ENCODE peak calls at places on chromosomes 5 and 9, in nine cellular contexts. U is stimulated activated CD8-positive, alpha-beta memory T cell treated with anti-CD3 and anti-CD28 coated beads, Interleukin-15, amount 100 ng/mL, for 48 hours; J is T-helper 2 cell; B is GM13977; X is M059J; P is GM19239; V is hepatic stellate cell; D is colonic mucosa; N is neuronal stem cell. Z is an unnamed sample.
A peak's percentile ranks its signal among the peaks of the same experiment; 100 is the strongest.

GRCh38 chr5:169650701-169651331 is 13.7 kb downstream of the DOCK2 start:
- DNase-seq in U (no peak), J (peak; percentile 28), B (peak; percentile 48), X (peak; percentile 92), P (no peak), V (peak; percentile 73), D (no peak), N (no peak), Z (no peak)

GRCh38 chr5:147483961-147484707 is 25.7 kb downstream of the DPYSL3 start:
- DNase-seq in U (no peak), J (no peak), B (no peak), X (peak; percentile 98), P (no peak), V (peak; percentile 49), D (peak; percentile 60), N (no peak), Z (peak; percentile 38)

GRCh38 chr9:95506692-95507455 is 9.9 kb downstream of the PTCH1 start:
- DNase-seq in U (no peak), J (peak; percentile 40), B (peak; percentile 70), X (peak; percentile 71), P (no peak), V (no peak), D (peak; percentile 61), N (no peak), Z (peak; percentile 71)

GRCh38 chr5:125196479-125197183 is 450.2 kb upstream of the ZNF608 start:
- DNase-seq in U (no peak), J (no peak), B (no peak), X (no peak), P (no peak), V (no peak), D (no peak), N (peak; percentile 51), Z (peak; percentile 2)

GRCh38 chr5:34001231-34001935 is 6.5 kb downstream of the AMACR start:
- DNase-seq in U (no peak), J (no peak), B (no peak), X (peak; percentile 66), P (no peak), V (no peak), D (peak; percentile 63), N (no peak), Z (no peak)

GRCh38 chr5:178577944-178578343 is 12.2 kb downstream of the COL23A1 start:
- DNase-seq in U (no peak), J (no peak), B (no peak), X (no peak), P (no peak), V (no peak), D (no peak), N (no peak), Z (no peak)

GRCh38 chr5:151692312-151692711 is 5.6 kb upstream of the SPARC start:
- DNase-seq in U (no peak), J (no peak), B (no peak), X (peak; percentile 91), P (no peak), V (no peak), D (no peak), N (no peak), Z (no peak)

GRCh38 chr9:98109052-98109451 is 10.0 kb downstream of the TRIM14 start:
- DNase-seq in U (no peak), J (no peak), B (no peak), X (no peak), P (no peak), V (no peak), D (no peak), N (no peak), Z (no peak)

GRCh38 chr5:111518747-111519146 is 6.4 kb upstream of the STARD4 start:
- DNase-seq in U (no peak), J (no peak), B (no peak), X (no peak), P (no peak), V (no peak), D (no peak), N (no peak), Z (no peak)

GRCh38 chr5:135632806-135633205 is 54.0 kb upstream of the CXCL14 start:
- DNase-seq in U (no peak), J (no peak), B (no peak), X (no peak), P (no peak), V (no peak), D (peak; percentile 1), N (no peak), Z (no peak)